ENCODE peak calls at places on chromosomes 12 and 14, in seven cellular contexts. One of them, this sample, is unnamed. For H3K4me1, the result is how much of the 10 kb centered on the place peaks cover.

GRCh38 chr14:103680491-103681231 is 34.6 kb downstream of the XRCC3 start:
- DNase-seq in astrocyte: no peak
- DNase-seq in neural progenitor cell: no peak
- DNase-seq in IMR-90: no peak
- DNase-seq in endothelial cell of umbilical vein: no peak
- DNase-seq in PC-3: no peak
- DNase-seq in osteoblast: peak
- DNase-seq in this sample: no peak

GRCh38 chr14:88258026-88258425 is 65.0 kb downstream of the KCNK10 start:
- DNase-seq in astrocyte: no peak
- DNase-seq in neural progenitor cell: no peak
- DNase-seq in IMR-90: no peak
- DNase-seq in endothelial cell of umbilical vein: no peak
- DNase-seq in PC-3: no peak
- DNase-seq in osteoblast: no peak
- DNase-seq in this sample: peak

GRCh38 chr12:54991161-54991991 is 6.8 kb upstream of the TESPA1 start:
- DNase-seq in astrocyte: no peak
- DNase-seq in neural progenitor cell: no peak
- DNase-seq in IMR-90: no peak
- DNase-seq in endothelial cell of umbilical vein: no peak
- DNase-seq in PC-3: no peak
- DNase-seq in osteoblast: no peak
- DNase-seq in this sample: no peak

GRCh38 chr14:82398313-82398712 is 864.7 kb upstream of the SEL1L start:
- DNase-seq in astrocyte: no peak
- DNase-seq in neural progenitor cell: no peak
- DNase-seq in IMR-90: no peak
- DNase-seq in endothelial cell of umbilical vein: no peak
- DNase-seq in PC-3: no peak
- DNase-seq in osteoblast: no peak
- DNase-seq in this sample: no peak

GRCh38 chr14:64293976-64294671 is at the start of gene ESR2:
- DNase-seq in astrocyte: peak
- DNase-seq in neural progenitor cell: peak
- DNase-seq in IMR-90: peak
- DNase-seq in endothelial cell of umbilical vein: peak
- DNase-seq in PC-3: peak
- DNase-seq in osteoblast: no peak
- DNase-seq in this sample: no peak

GRCh38 chr14:94770251-94770749 is 387 bp upstream of the GSC start:
- DNase-seq in astrocyte: peak
- DNase-seq in neural progenitor cell: peak
- DNase-seq in IMR-90: peak
- DNase-seq in endothelial cell of umbilical vein: no peak
- DNase-seq in PC-3: no peak
- DNase-seq in osteoblast: no peak
- DNase-seq in this sample: no peak

GRCh38 chr14:30756594-30756993 is 117.8 kb upstream of the COCH start:
- DNase-seq in astrocyte: no peak
- DNase-seq in neural progenitor cell: no peak
- DNase-seq in IMR-90: no peak
- DNase-seq in endothelial cell of umbilical vein: no peak
- DNase-seq in PC-3: no peak
- DNase-seq in osteoblast: no peak
- DNase-seq in this sample: no peak

GRCh38 chr12:67667276-67668073 is 18.9 kb downstream of the DYRK2 start:
- DNase-seq in astrocyte: no peak
- DNase-seq in neural progenitor cell: no peak
- DNase-seq in IMR-90: no peak
- DNase-seq in endothelial cell of umbilical vein: peak
- DNase-seq in PC-3: no peak
- DNase-seq in osteoblast: no peak
- DNase-seq in this sample: no peak

GRCh38 chr12:131087302-131087818 is 133.7 kb downstream of the ADGRD1 start:
- DNase-seq in astrocyte: no peak
- DNase-seq in neural progenitor cell: no peak
- DNase-seq in IMR-90: no peak
- DNase-seq in endothelial cell of umbilical vein: no peak
- DNase-seq in PC-3: no peak
- DNase-seq in osteoblast: peak
- DNase-seq in this sample: no peak

GRCh38 chr12:31868980-31869379 is 90.2 kb upstream of the RESF1 start:
- DNase-seq in astrocyte: peak
- DNase-seq in neural progenitor cell: no peak
- DNase-seq in IMR-90: peak
- DNase-seq in endothelial cell of umbilical vein: peak
- DNase-seq in PC-3: no peak
- DNase-seq in osteoblast: no peak
- DNase-seq in this sample: peak

GRCh38 chr12:53115112-53115890 is 12.0 kb downstream of the SOAT2 start:
- DNase-seq in astrocyte: no peak
- DNase-seq in neural progenitor cell: peak
- DNase-seq in IMR-90: no peak
- DNase-seq in endothelial cell of umbilical vein: no peak
- DNase-seq in PC-3: no peak
- DNase-seq in osteoblast: peak
- DNase-seq in this sample: no peak

GRCh38 chr12:49540229-49541139 is 1.7 kb downstream of the KCNH3 start:
- DNase-seq in astrocyte: no peak
- DNase-seq in neural progenitor cell: no peak
- DNase-seq in IMR-90: no peak
- DNase-seq in endothelial cell of umbilical vein: no peak
- DNase-seq in PC-3: peak
- DNase-seq in osteoblast: peak
- DNase-seq in this sample: peak

GRCh38 chr12:18492372-18493025 is 231.2 kb downstream of the PIK3C2G start:
- DNase-seq in astrocyte: peak
- DNase-seq in neural progenitor cell: no peak
- DNase-seq in IMR-90: peak
- DNase-seq in endothelial cell of umbilical vein: no peak
- DNase-seq in PC-3: peak
- DNase-seq in osteoblast: no peak
- DNase-seq in this sample: peak

GRCh38 chr14:88269816-88270416 is 53.2 kb downstream of the KCNK10 start:
- DNase-seq in astrocyte: no peak
- DNase-seq in neural progenitor cell: peak
- DNase-seq in IMR-90: no peak
- DNase-seq in endothelial cell of umbilical vein: no peak
- DNase-seq in PC-3: no peak
- DNase-seq in osteoblast: peak
- DNase-seq in this sample: no peak

GRCh38 chr14:71668942-71669341 is 263.3 kb upstream of the RGS6 start:
- DNase-seq in astrocyte: no peak
- DNase-seq in neural progenitor cell: no peak
- DNase-seq in IMR-90: no peak
- DNase-seq in endothelial cell of umbilical vein: no peak
- DNase-seq in PC-3: no peak
- DNase-seq in osteoblast: no peak
- DNase-seq in this sample: no peak

GRCh38 chr12:121961195-121961879 is 42.9 kb downstream of the CFAP251 start:
- DNase-seq in astrocyte: no peak
- DNase-seq in neural progenitor cell: no peak
- DNase-seq in IMR-90: no peak
- DNase-seq in endothelial cell of umbilical vein: no peak
- DNase-seq in PC-3: no peak
- DNase-seq in osteoblast: no peak
- DNase-seq in this sample: no peak

GRCh38 chr12:121957831-121958515 is 39.6 kb downstream of the CFAP251 start:
- DNase-seq in astrocyte: no peak
- DNase-seq in neural progenitor cell: no peak
- DNase-seq in IMR-90: no peak
- DNase-seq in endothelial cell of umbilical vein: no peak
- DNase-seq in PC-3: no peak
- DNase-seq in osteoblast: no peak
- DNase-seq in this sample: no peak

GRCh38 chr12:121960541-121960940 is 42.1 kb downstream of the CFAP251 start:
- DNase-seq in astrocyte: no peak
- DNase-seq in neural progenitor cell: no peak
- DNase-seq in IMR-90: no peak
- DNase-seq in endothelial cell of umbilical vein: no peak
- DNase-seq in PC-3: no peak
- DNase-seq in osteoblast: no peak
- DNase-seq in this sample: no peak

GRCh38 chr12:121956041-121956341 is 37.6 kb downstream of the CFAP251 start:
- DNase-seq in astrocyte: no peak
- DNase-seq in neural progenitor cell: no peak
- DNase-seq in IMR-90: no peak
- DNase-seq in endothelial cell of umbilical vein: no peak
- DNase-seq in PC-3: no peak
- DNase-seq in osteoblast: no peak
- DNase-seq in this sample: no peak

DNA sequence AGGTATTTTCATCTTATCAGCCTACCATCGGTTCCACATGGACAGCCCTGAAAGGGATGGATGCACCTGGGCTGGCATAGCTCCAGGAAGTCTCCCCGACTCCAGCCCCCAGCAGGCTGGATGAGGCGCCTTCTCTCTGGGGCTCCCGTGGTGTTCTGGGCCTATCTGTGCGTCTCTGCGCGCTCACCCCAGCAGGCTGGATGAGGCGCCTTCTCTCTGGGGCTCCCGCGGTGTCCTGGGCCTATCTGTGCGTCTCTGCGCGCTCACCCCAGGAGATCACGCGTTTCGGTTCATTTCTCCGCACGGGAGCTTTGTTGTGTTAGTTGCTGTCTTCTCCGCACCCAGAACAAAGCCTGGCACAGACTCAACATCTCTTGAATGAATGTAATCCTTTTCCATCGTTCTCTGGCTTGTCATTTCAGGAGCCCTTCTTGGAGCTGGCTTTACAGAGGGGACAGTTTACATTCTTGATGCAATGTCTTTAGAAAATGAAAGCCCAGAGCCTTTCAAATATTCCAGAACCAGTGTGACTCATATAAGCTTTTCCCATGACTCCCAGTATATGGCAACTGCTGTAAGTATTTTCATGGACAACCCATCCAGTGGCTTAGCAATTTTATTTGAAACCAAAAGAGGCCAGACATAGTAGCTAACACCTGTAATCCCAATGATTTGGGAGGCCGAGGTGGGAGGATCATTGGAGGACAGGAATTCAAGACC is 40.3 kb downstream of the CFAP251 start:
- DNase-seq in astrocyte: peak
- DNase-seq in neural progenitor cell: peak
- DNase-seq in IMR-90: peak
- DNase-seq in endothelial cell of umbilical vein: no peak
- DNase-seq in PC-3: no peak
- DNase-seq in osteoblast: no peak
- DNase-seq in this sample: no peak
- H2AFZ ChIP-seq in astrocyte: no peak
- H2AFZ ChIP-seq in neural progenitor cell: peak
- H2AFZ ChIP-seq in IMR-90: peak
- H2AFZ ChIP-seq in endothelial cell of umbilical vein: no peak
- H2AFZ ChIP-seq in PC-3: no peak
- H2AFZ ChIP-seq in osteoblast: no peak
- H2AFZ ChIP-seq in this sample: no peak

GRCh38 chr12:26018926-26019325 is 60.4 kb downstream of the RASSF8 start:
- DNase-seq in astrocyte: no peak
- DNase-seq in neural progenitor cell: no peak
- DNase-seq in IMR-90: peak
- DNase-seq in endothelial cell of umbilical vein: no peak
- DNase-seq in PC-3: peak
- DNase-seq in osteoblast: no peak
- DNase-seq in this sample: peak

GRCh38 chr12:26022043-26022442 is 63.6 kb downstream of the RASSF8 start:
- DNase-seq in astrocyte: no peak
- DNase-seq in neural progenitor cell: no peak
- DNase-seq in IMR-90: no peak
- DNase-seq in endothelial cell of umbilical vein: no peak
- DNase-seq in PC-3: no peak
- DNase-seq in osteoblast: no peak
- DNase-seq in this sample: no peak

GRCh38 chr12:26014085-26014484 is 55.6 kb downstream of the RASSF8 start:
- DNase-seq in astrocyte: no peak
- DNase-seq in neural progenitor cell: no peak
- DNase-seq in IMR-90: peak
- DNase-seq in endothelial cell of umbilical vein: no peak
- DNase-seq in PC-3: no peak
- DNase-seq in osteoblast: no peak
- DNase-seq in this sample: no peak

GRCh38 chr12:26021534-26021933 is 63.1 kb downstream of the RASSF8 start:
- DNase-seq in astrocyte: no peak
- DNase-seq in neural progenitor cell: peak
- DNase-seq in IMR-90: no peak
- DNase-seq in endothelial cell of umbilical vein: no peak
- DNase-seq in PC-3: no peak
- DNase-seq in osteoblast: no peak
- DNase-seq in this sample: no peak

GRCh38 chr12:26017484-26018211 is 59.2 kb downstream of the RASSF8 start:
- DNase-seq in astrocyte: no peak
- DNase-seq in neural progenitor cell: peak
- DNase-seq in IMR-90: peak
- DNase-seq in endothelial cell of umbilical vein: peak
- DNase-seq in PC-3: peak
- DNase-seq in osteoblast: no peak
- DNase-seq in this sample: peak
- TF ChIP-seq CTCF in astrocyte: peak
- TF ChIP-seq CTCF in neural progenitor cell: peak
- TF ChIP-seq CTCF in IMR-90: peak
- TF ChIP-seq CTCF in endothelial cell of umbilical vein: peak
- TF ChIP-seq CTCF in PC-3: peak
- TF ChIP-seq CTCF in osteoblast: peak
- TF ChIP-seq CTCF in this sample: peak

DNA sequence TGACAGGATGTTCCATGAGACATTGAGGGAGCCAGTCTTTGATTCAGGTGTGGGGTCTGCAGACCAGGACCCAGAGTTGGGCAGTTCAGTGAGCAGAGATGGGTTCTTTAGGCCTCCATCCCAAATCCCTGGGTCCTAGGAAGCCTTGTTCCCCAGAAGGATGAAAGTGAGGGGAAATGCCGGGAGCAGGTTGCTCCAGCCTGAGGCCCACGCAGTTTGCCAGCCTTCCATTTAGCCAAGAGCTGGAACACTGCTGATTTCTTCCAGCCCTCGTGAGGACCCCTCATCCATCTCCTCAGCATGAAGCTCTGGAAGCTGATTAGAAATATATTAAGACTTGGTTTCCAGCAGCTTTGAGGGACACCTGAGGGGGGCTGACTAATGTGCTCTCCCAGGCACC is 12.1 kb downstream of the C14orf132 start:
- DNase-seq in astrocyte: no peak
- DNase-seq in neural progenitor cell: no peak
- DNase-seq in IMR-90: no peak
- DNase-seq in endothelial cell of umbilical vein: no peak
- DNase-seq in PC-3: no peak
- DNase-seq in osteoblast: no peak
- DNase-seq in this sample: no peak
- H3K4me1 ChIP-seq in astrocyte: under half
- H3K4me1 ChIP-seq in neural progenitor cell: under half
- H3K4me1 ChIP-seq in IMR-90: under half
- H3K4me1 ChIP-seq in endothelial cell of umbilical vein: under half
- H3K4me1 ChIP-seq in PC-3: under half
- H3K4me1 ChIP-seq in osteoblast: under half
- H3K4me1 ChIP-seq in this sample: under half

DNA sequence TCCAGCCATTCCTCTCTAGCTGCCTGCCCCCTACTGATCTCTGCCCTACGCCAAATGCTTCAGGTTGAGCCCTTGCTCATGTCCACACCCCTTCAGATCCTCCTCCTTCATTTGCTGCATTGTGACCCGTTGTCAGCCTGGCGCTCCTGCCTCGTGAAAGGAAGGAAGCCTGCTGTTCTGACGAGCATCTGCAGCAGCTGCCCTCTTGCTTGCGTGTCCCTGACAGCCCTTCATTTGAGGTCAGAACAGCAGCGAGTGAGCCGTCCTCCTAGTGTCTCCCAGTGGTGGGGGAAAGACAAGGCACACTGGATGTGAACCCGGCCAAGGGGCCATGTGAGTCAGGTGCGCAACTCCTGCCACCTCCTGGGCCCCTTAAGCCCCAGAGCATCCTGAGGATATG is 3.0 kb upstream of the PIANP start:
- DNase-seq in astrocyte: no peak
- DNase-seq in neural progenitor cell: peak
- DNase-seq in IMR-90: peak
- DNase-seq in endothelial cell of umbilical vein: no peak
- DNase-seq in PC-3: no peak
- DNase-seq in osteoblast: peak
- DNase-seq in this sample: no peak
- H2AFZ ChIP-seq in astrocyte: no peak
- H2AFZ ChIP-seq in neural progenitor cell: no peak
- H2AFZ ChIP-seq in IMR-90: peak
- H2AFZ ChIP-seq in endothelial cell of umbilical vein: no peak
- H2AFZ ChIP-seq in PC-3: no peak
- H2AFZ ChIP-seq in osteoblast: no peak
- H2AFZ ChIP-seq in this sample: no peak